ENCODE peak calls at places on chromosome 2, in four cellular contexts. Q is HepG2, O is K562, V is GM12878. A is an unnamed sample.

GRCh38 chr2:203740741-203741363 is 34.4 kb downstream of the CD28 start:
- DNase-seq in V (no peak), O (no peak), Q (no peak), A (no peak)

GRCh38 chr2:71126957-71127356 is 3.1 kb downstream of the MCEE start:
- DNase-seq in V (no peak), Q (no peak), O (no peak), A (no peak)

GRCh38 chr2:191638079-191638801 is 39.7 kb upstream of the NABP1 start:
- DNase-seq in V (no peak), O (peak), Q (peak), A (no peak)

GRCh38 chr2:1766851-1767771 is 22.8 kb upstream of the PXDN start:
- DNase-seq in Q (no peak), V (no peak), O (no peak), A (no peak)

GRCh38 chr2:110802213-110802932 is 70.0 kb downstream of the ACOXL start:
- DNase-seq in V (no peak), O (no peak), Q (no peak), A (no peak)

GRCh38 chr2:102289129-102289528 is 22.2 kb upstream of the IL1RL1 start:
- DNase-seq in V (no peak), Q (no peak), O (no peak), A (no peak)

GRCh38 chr2:24586955-24587354 is 95.9 kb downstream of the NCOA1 start:
- DNase-seq in V (peak), O (no peak), Q (no peak), A (no peak)

GRCh38 chr2:219386532-219387280 is 1.0 kb downstream of the DNPEP start:
- DNase-seq in O (no peak), V (no peak), Q (no peak), A (no peak)

GRCh38 chr2:125853626-125854025 is 802.3 kb upstream of the GYPC start:
- DNase-seq in O (no peak), V (no peak), Q (no peak), A (no peak)

GRCh38 chr2:207514451-207514850 is 15.3 kb upstream of the CREB1 start:
- DNase-seq in O (no peak), V (no peak), Q (no peak), A (no peak)

GRCh38 chr2:74512744-74513604 is 1.3 kb upstream of the TLX2 start:
- DNase-seq in V (no peak), O (no peak), Q (peak), A (peak)
- TF ChIP-seq SP1 in V (no peak), O (no peak), Q (peak), A (no peak)

GRCh38 chr2:187541086-187542085 is 12.8 kb downstream of the TFPI start:
- DNase-seq in V (no peak), Q (peak), O (no peak), A (no peak)
- TF ChIP-seq CREB1 in V (no peak), Q (peak), O (no peak), A (no peak)

GRCh38 chr2:170563401-170563800 is 151.7 kb upstream of the SP5 start:
- DNase-seq in V (no peak), Q (no peak), O (no peak), A (no peak)
- TF ChIP-seq CHD2 in V (no peak), Q (no peak), O (no peak), A (no peak)

GRCh38 chr2:180572346-180572745 is 408.1 kb upstream of the UBE2E3 start:
- DNase-seq in V (no peak), Q (no peak), O (no peak), A (no peak)

GRCh38 chr2:180570864-180571263 is 409.5 kb upstream of the UBE2E3 start:
- DNase-seq in O (no peak), V (no peak), Q (no peak), A (no peak)

GRCh38 chr2:180573951-180574350 is 406.5 kb upstream of the UBE2E3 start:
- DNase-seq in Q (no peak), V (no peak), O (no peak), A (no peak)

DNA sequence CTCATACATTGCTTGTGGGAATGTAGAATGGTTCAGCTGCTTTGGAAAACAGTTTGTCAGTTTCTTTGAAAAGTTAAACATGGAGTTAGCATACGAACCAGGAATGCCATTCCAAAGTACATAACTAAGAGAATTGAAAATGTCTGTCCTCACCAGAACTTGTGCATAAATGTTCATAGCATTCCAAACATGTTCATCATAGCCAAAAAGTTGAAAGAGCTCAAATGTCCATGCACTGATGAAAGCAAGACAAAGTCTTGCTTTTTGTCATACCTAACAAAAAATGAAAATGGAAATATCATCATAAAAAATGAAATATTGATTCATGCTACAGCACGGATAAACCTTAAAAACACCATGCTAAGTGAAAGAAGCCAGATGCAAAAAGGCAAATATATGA is 408.8 kb upstream of the UBE2E3 start:
- DNase-seq in O (no peak), Q (no peak), V (no peak), A (no peak)
- TF ChIP-seq SP1 in O (no peak), Q (no peak), V (no peak), A (no peak)

GRCh38 chr2:161136696-161137324 is 23.4 kb upstream of the TANK start:
- DNase-seq in O (no peak), Q (no peak), V (peak), A (no peak)
- TF ChIP-seq CREB1 in O (no peak), Q (no peak), V (peak), A (no peak)

DNA sequence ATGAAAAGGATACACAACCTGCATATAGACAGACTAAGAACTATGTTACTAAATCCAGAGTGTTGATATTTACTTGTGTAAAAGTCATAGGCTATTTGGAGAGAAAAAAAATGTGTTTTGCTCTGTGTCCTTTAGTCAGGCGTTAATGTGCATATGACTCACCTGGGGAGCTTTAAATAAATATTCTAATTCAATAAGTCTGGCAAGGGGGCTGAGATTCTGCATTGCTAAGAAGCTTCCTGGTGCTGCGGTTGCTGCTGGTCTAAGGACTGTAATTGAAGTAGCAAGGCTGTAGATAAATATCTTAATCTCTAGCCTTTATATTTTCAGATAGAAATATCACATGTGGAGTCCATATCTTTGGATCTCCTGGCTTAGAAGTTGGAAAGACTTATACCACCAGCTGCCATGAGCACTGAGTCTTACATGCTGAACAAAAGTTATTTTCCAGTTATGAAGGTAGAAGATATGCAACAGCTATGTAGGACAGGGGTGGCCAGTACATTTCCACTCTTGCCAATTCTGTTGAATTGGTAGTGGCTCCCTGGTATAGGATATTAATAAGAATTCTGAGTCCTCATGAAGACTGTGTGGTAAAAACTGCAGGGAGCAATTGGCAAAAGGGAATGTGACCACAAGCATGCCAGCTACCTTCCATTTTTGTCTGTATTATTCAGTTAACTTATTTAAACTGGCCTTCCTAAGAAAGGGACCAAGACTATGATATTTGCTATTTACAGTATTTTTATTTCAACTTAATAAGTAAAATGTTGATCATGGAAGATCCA is 4.8 kb downstream of the SPAG16 start:
- DNase-seq in Q (no peak), V (no peak), O (no peak), A (no peak)
- TF ChIP-seq CHD2 in Q (no peak), V (no peak), O (no peak), A (no peak)

GRCh38 chr2:220775856-220776467 is 796.1 kb downstream of the EPHA4 start:
- DNase-seq in V (no peak), O (no peak), Q (no peak), A (no peak)
- TF ChIP-seq SP1 in V (no peak), O (no peak), Q (no peak), A (no peak)

A was measured in H1.